ENCODE peak calls at places on chromosomes 12 and 14, in nine cellular contexts. I is pancreas, T is HuH-7, O is MV-4-11, D is NCI-H1417 treated with DMSO at 0.1 percent for 48 hours, V is Kasumi-1, B is NCI-H2081, W is choroid plexus epithelial cell, E is GM20000. R is an unnamed sample.

GRCh38 chr14:85002846-85003245 is 527.1 kb upstream of the FLRT2 start:
- DNase-seq in I (no peak), T (no peak), O (no peak), D (no peak), V (no peak), B (no peak), W (peak), E (no peak), R (no peak)

GRCh38 chr12:92472198-92472597 is 230.6 kb upstream of the PLEKHG7 start:
- DNase-seq in I (no peak), T (no peak), O (no peak), D (no peak), V (no peak), B (no peak), W (peak), E (no peak), R (no peak)

GRCh38 chr12:92175961-92176360 is 30.3 kb upstream of the BTG1 start:
- DNase-seq in I (no peak), T (no peak), O (no peak), D (no peak), V (no peak), B (no peak), W (no peak), E (no peak), R (no peak)

GRCh38 chr14:59688224-59689170 is 111.9 kb upstream of the CCDC175 start:
- DNase-seq in I (no peak), T (peak), O (peak), D (no peak), V (peak), B (peak), W (peak), E (peak), R (peak)

GRCh38 chr14:67428501-67429031 is 16.6 kb upstream of the PLEK2 start:
- DNase-seq in I (no peak), T (peak), O (no peak), D (no peak), V (no peak), B (no peak), W (peak), E (no peak), R (peak)

GRCh38 chr14:89903340-89903965 is 51.1 kb downstream of the EFCAB11 start:
- DNase-seq in I (no peak), T (no peak), O (no peak), D (no peak), V (no peak), B (no peak), W (no peak), E (no peak), R (no peak)

GRCh38 chr14:65352964-65353530 is 59.5 kb upstream of the FUT8 start:
- DNase-seq in I (no peak), T (no peak), O (peak), D (no peak), V (no peak), B (no peak), W (no peak), E (no peak), R (no peak)

GRCh38 chr14:105330491-105330895 is 15.9 kb downstream of the PACS2 start:
- DNase-seq in I (no peak), T (no peak), O (peak), D (no peak), V (no peak), B (no peak), W (peak), E (no peak), R (no peak)

GRCh38 chr12:122882908-122883563 is 12.9 kb downstream of the VPS37B start:
- DNase-seq in I (no peak), T (no peak), O (no peak), D (no peak), V (no peak), B (no peak), W (no peak), E (no peak), R (no peak)

GRCh38 chr14:55832974-55833373 is 253.0 kb downstream of the KTN1 start:
- DNase-seq in I (no peak), T (no peak), O (no peak), D (no peak), V (no peak), B (no peak), W (no peak), E (no peak), R (no peak)